ENCODE peak calls at places on chromosomes 7 and 10, in seven cellular contexts. F is neuronal stem cell, M is mesendoderm, C is H9, L is mesenchymal stem cell, T is H1, K is trophoblast cell. H is an unnamed sample. For H3K4me1, the result is how much of the 10 kb centered on the place peaks cover.

GRCh38 chr7:135800560-135800959 is 51.9 kb upstream of the FAM180A start:
- DNase-seq in F (no peak), M (peak), C (peak), L (no peak), T (peak), K (no peak), H (no peak)

GRCh38 chr10:132422931-132423813 is 26.2 kb downstream of the PWWP2B start:
- DNase-seq in F (no peak), M (no peak), C (no peak), L (peak), T (no peak), K (peak), H (no peak)

GRCh38 chr10:24453404-24453830 is 244.5 kb downstream of the KIAA1217 start:
- DNase-seq in F (no peak), M (no peak), C (no peak), L (no peak), T (no peak), K (no peak), H (peak)

GRCh38 chr7:87933953-87934698 is at the start of gene ADAM22:
- DNase-seq in F (peak), M (peak), C (peak), L (peak), T (peak), K (peak), H (peak)

GRCh38 chr7:107392811-107393210 is 77.0 kb upstream of the GPR22 start:
- DNase-seq in F (no peak), M (no peak), C (no peak), L (no peak), T (no peak), K (no peak), H (no peak)

GRCh38 chr7:36810476-36810875 is 86.2 kb upstream of the AOAH start:
- DNase-seq in F (no peak), M (no peak), C (no peak), L (no peak), T (no peak), K (no peak), H (no peak)

GRCh38 chr7:3176112-3176836 is 124.8 kb upstream of the SDK1 start:
- DNase-seq in F (no peak), M (peak), C (no peak), L (no peak), T (no peak), K (peak), H (no peak)

GRCh38 chr10:76723781-76724336 is 913.7 kb downstream of the KCNMA1 start:
- DNase-seq in F (no peak), M (peak), C (no peak), L (no peak), T (no peak), K (no peak), H (no peak)

GRCh38 chr10:117533507-117534281 is 8.9 kb upstream of the EMX2 start:
- DNase-seq in F (no peak), M (peak), C (no peak), L (no peak), T (no peak), K (no peak), H (no peak)

GRCh38 chr10:131350245-131350644 is 38.7 kb upstream of the TCERG1L start:
- DNase-seq in F (no peak), M (no peak), C (no peak), L (no peak), T (no peak), K (no peak), H (no peak)

GRCh38 chr7:11726251-11727155 is 105.5 kb downstream of the THSD7A start:
- DNase-seq in F (no peak), M (no peak), C (no peak), L (no peak), T (no peak), K (peak), H (peak)

GRCh38 chr10:30098624-30099023 is 39.2 kb upstream of the JCAD start:
- DNase-seq in F (no peak), M (no peak), C (no peak), L (peak), T (no peak), K (peak), H (peak)

GRCh38 chr10:92405006-92405924 is 114.3 kb downstream of the MARCHF5 start:
- DNase-seq in F (no peak), M (no peak), C (peak), L (no peak), T (no peak), K (no peak), H (no peak)

GRCh38 chr7:134724606-134725005 is 54.8 kb upstream of the CALD1 start:
- DNase-seq in F (no peak), M (peak), C (peak), L (peak), T (peak), K (peak), H (peak)

GRCh38 chr7:155700847-155701246 is 56.4 kb downstream of the RBM33 start:
- DNase-seq in F (no peak), M (no peak), C (no peak), L (no peak), T (no peak), K (no peak), H (no peak)

GRCh38 chr7:4726568-4726967 is 44.5 kb downstream of the FOXK1 start:
- DNase-seq in F (no peak), M (no peak), C (no peak), L (no peak), T (no peak), K (no peak), H (no peak)

GRCh38 chr10:79434223-79434687 is 11.2 kb downstream of the ZCCHC24 start:
- DNase-seq in F (no peak), M (no peak), C (no peak), L (peak), T (no peak), K (no peak), H (peak)

GRCh38 chr7:31078363-31078990 is 26.4 kb downstream of the ADCYAP1R1 start:
- DNase-seq in F (no peak), M (no peak), C (no peak), L (no peak), T (no peak), K (no peak), H (no peak)

GRCh38 chr7:144011458-144012230 is 11.5 kb downstream of the OR6B1 start:
- DNase-seq in F (no peak), M (no peak), C (no peak), L (peak), T (no peak), K (no peak), H (peak)

DNA sequence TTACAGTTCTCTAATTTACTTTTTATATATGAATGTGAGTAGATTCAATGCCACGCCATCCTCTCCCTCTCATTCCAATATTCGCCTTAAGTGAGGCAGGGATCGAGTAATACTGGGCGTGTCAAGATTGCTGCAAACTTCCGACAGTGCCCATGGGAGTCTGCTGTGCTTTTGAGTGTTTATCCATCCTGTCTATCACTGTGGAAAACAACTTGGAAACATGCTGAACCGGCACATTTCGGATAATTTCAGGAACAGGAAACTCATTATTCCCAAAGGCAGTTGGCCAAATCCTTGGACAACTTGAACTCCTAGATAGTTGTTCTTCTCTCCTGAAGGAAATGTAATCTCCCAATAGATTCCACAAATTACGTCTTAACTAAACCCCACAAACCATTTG is 28.5 kb downstream of the PIP4K2A start:
- DNase-seq in F (no peak), M (no peak), C (no peak), L (no peak), T (no peak), K (no peak), H (no peak)
- H3K4me1 ChIP-seq in F (under half), M (under half), C (under half), L (under half), T (under half), K (under half), H (under half)

GRCh38 chr7:7654964-7655363 is 14.4 kb downstream of the UMAD1 start:
- DNase-seq in F (no peak), M (no peak), C (no peak), L (no peak), T (no peak), K (no peak), H (no peak)
- H3K4ac ChIP-seq in F (no peak), M (no peak), C (no peak), L (no peak), T (no peak), K (no peak), H (no peak)

DNA sequence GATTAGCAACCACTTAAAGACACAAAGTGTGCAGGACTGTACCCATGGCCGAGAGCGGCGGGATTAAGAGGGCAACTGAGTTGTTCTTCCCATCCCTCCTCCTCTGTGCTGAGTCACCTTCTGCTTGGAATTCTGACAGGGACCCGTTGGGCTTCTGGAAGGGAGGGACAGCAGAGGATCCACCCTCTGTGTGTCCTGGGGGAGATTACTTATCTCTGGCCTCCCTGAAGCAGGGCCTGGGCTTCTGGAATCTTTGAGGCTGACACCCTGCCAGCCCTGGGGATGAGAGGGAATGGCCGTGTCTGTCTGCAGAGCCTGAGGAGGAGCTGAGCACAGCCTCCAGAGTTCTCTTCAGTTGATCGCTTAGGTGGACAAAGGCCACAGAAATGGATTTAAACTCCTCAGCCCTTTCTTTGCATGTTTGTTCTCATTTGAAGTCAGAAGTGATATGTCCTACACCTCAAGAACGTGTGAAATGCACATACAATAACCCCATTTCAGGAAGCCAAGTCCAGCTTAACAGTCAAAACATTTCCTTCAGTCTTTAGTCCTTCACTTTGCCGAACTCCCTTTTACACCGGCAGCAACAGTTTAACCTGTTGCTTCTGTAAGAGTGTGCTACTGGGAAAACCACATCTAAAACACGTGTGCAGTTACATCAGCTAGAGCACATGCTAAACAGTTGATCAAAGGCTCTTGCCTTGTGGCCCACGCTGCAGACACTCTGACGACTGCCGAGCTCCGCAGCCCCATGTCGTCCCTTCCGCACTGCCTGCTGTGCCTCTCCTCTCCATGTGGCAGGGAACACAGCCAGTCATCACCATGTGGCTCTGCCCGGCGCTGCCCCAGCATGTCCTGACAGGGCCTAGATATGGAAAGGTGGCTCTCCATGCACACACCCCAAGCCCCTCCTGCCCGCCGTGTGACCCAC is 55.7 kb downstream of the IKZF1 start:
- DNase-seq in F (no peak), M (peak), C (no peak), L (peak), T (no peak), K (no peak), H (no peak)
- H3K4me1 ChIP-seq in F (under half), M (under half), C (under half), L (under half), T (under half), K (under half), H (under half)

GRCh38 chr10:1465421-1465902 is 271.9 kb downstream of the ADARB2 start:
- DNase-seq in F (no peak), M (no peak), C (no peak), L (no peak), T (no peak), K (no peak), H (no peak)
- H3K4ac ChIP-seq in F (no peak), M (no peak), C (no peak), L (no peak), T (no peak), K (no peak), H (no peak)

DNA sequence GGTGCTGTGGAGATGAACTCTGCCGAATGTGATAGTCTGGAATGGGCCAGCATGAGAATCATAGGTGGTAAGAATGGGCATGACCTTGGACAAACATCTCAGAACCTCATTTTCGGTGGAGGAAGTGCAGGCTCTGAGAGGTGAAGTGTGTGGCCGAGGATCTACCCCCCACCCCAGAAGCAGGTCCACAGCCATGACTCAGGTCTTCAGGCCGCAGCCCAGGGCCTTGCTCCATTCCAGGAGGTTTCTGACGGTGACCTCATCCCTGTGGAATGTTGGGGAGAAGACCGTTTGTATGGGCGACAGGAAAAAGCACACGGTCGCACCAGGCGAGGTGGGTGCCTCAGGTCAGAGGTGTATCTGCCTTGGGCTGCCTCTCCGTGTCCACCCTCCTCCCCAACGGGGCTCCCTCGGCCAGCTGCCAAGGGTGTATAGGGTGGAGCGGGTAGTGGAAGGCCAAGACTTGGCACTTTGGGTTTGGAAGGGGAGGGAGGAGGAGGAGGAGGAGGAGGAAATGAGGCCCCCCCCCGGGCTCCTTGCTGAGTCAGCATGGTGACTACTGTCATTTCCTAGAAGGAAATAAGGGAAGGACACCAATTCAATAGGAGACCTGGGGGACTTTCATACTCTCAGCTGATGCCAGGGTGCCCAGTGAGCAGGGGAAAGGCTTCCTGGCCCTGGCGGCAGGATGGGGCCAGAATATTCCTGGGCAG is 168.0 kb upstream of the RHEB start:
- DNase-seq in F (peak), M (peak), C (peak), L (peak), T (no peak), K (peak), H (peak)
- H3K4me1 ChIP-seq in F (under half), M (under half), C (under half), L (under half), T (under half), K (under half), H (under half)

GRCh38 chr10:119007211-119007574 is 22.3 kb upstream of the NANOS1 start:
- DNase-seq in F (no peak), M (no peak), C (no peak), L (no peak), T (no peak), K (no peak), H (no peak)
- H3K4ac ChIP-seq in F (no peak), M (no peak), C (no peak), L (no peak), T (no peak), K (no peak), H (no peak)

GRCh38 chr10:74011016-74011415 is 13.1 kb downstream of the VCL start:
- DNase-seq in F (no peak), M (no peak), C (no peak), L (no peak), T (no peak), K (no peak), H (no peak)
- H3K4me1 ChIP-seq in F (under half), M (under half), C (under half), L (under half), T (under half), K (under half), H (under half)

GRCh38 chr10:102300289-102300843 is 55.0 kb downstream of the GBF1 start:
- DNase-seq in F (no peak), M (no peak), C (no peak), L (peak), T (no peak), K (no peak), H (peak)

GRCh38 chr10:102299873-102300272 is 54.5 kb downstream of the GBF1 start:
- DNase-seq in F (no peak), M (no peak), C (no peak), L (peak), T (no peak), K (no peak), H (peak)

GRCh38 chr10:102302611-102303010 is 57.3 kb downstream of the GBF1 start:
- DNase-seq in F (no peak), M (no peak), C (no peak), L (no peak), T (no peak), K (peak), H (no peak)

GRCh38 chr10:102298899-102299298 is 53.6 kb downstream of the GBF1 start:
- DNase-seq in F (no peak), M (no peak), C (no peak), L (no peak), T (no peak), K (no peak), H (no peak)

GRCh38 chr10:102297132-102297531 is 51.8 kb downstream of the GBF1 start:
- DNase-seq in F (no peak), M (no peak), C (no peak), L (no peak), T (no peak), K (no peak), H (no peak)
- H3K4ac ChIP-seq in F (no peak), M (no peak), C (no peak), L (no peak), T (no peak), K (no peak), H (no peak)

GRCh38 chr7:66737667-66738066 is 2.9 kb upstream of the RABGEF1 start:
- DNase-seq in F (no peak), M (no peak), C (no peak), L (no peak), T (no peak), K (no peak), H (no peak)

GRCh38 chr7:66741706-66742053 is 1.1 kb downstream of the RABGEF1 start:
- DNase-seq in F (no peak), M (no peak), C (no peak), L (peak), T (no peak), K (peak), H (peak)

GRCh38 chr7:66740302-66740979 is at the start of gene RABGEF1:
- DNase-seq in F (peak), M (peak), C (peak), L (peak), T (peak), K (peak), H (peak)

GRCh38 chr7:66739477-66739876 is 1.1 kb upstream of the RABGEF1 start:
- DNase-seq in F (no peak), M (no peak), C (no peak), L (peak), T (no peak), K (peak), H (no peak)

DNA sequence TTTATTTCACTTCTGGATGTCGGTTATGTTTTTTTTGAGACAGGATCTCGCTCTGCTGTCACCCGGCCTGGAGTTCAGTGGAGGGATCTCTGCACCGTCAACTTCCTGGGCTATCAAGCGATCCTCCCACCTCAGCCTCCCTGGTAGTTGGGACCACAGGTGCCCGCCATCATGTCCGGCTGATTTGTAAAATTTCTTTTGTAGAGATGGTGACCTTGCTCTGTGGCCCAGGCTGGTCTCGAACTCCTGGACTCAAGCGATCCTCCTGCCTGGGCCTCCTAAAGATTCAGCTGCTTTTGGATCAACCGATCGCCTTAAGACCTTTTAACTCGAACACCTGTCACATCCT is 606 bp upstream of the RABGEF1 start:
- DNase-seq in F (no peak), M (peak), C (no peak), L (no peak), T (no peak), K (no peak), H (no peak)
- H3K4me1 ChIP-seq in F (under half), M (under half), C (under half), L (under half), T (under half), K (under half), H (under half)